ENCODE peak calls at places on chromosomes 12 and 14, in ten cellular contexts. K, M, V, P, W, H, B, F, R and X are unnamed samples.

GRCh38 chr14:39217214-39217879 is 16.4 kb upstream of the MIA2 start:
- DNase-seq in K (no peak), M (no peak), V (no peak), P (no peak), W (no peak), H (no peak), B (no peak), F (no peak), R (no peak), X (no peak)

GRCh38 chr12:49092086-49092815 is 2.4 kb downstream of the DHH start:
- DNase-seq in K (no peak), M (peak; percentile 83), V (peak; percentile 57), P (no peak), W (peak; percentile 46), H (peak; percentile 35), B (no peak), F (no peak), R (no peak), X (no peak)

GRCh38 chr12:120640840-120641833 is 711 bp downstream of the CABP1 start:
- DNase-seq in K (peak; percentile 61), M (peak; percentile 69), V (no peak), P (no peak), W (peak; percentile 76), H (peak; percentile 65), B (no peak), F (peak; percentile 72), R (peak; percentile 43), X (peak; percentile 36)

GRCh38 chr12:95116773-95117172 is 43.4 kb upstream of the NR2C1 start:
- DNase-seq in K (no peak), M (no peak), V (no peak), P (no peak), W (peak; percentile 76), H (no peak), B (no peak), F (no peak), R (no peak), X (no peak)

GRCh38 chr14:71705460-71705859 is 226.8 kb upstream of the RGS6 start:
- DNase-seq in K (no peak), M (no peak), V (no peak), P (no peak), W (no peak), H (no peak), B (no peak), F (no peak), R (peak; percentile 34), X (no peak)

GRCh38 chr14:21647380-21647779 is 6.3 kb upstream of the OR4E2 start:
- DNase-seq in K (no peak), M (no peak), V (no peak), P (no peak), W (no peak), H (no peak), B (no peak), F (no peak), R (no peak), X (no peak)

GRCh38 chr14:61607570-61608244 is 87.6 kb upstream of the HIF1A start:
- DNase-seq in K (no peak), M (no peak), V (no peak), P (no peak), W (no peak), H (no peak), B (no peak), F (no peak), R (no peak), X (no peak)

GRCh38 chr12:9750276-9751203 is 10.2 kb downstream of the CD69 start:
- DNase-seq in K (peak; percentile 50), M (peak; percentile 54), V (peak; percentile 26), P (peak; percentile 28), W (peak; percentile 55), H (peak; percentile 44), B (peak; percentile 13), F (no peak), R (peak; percentile 61), X (no peak)

GRCh38 chr14:20454359-20454644 is 310 bp downstream of the OSGEP start:
- DNase-seq in K (peak; percentile 88), M (no peak), V (no peak), P (peak; percentile 69), W (no peak), H (no peak), B (no peak), F (no peak), R (no peak), X (no peak)

GRCh38 chr12:53478865-53479264 is 20.4 kb downstream of the MAP3K12 start:
- DNase-seq in K (no peak), M (no peak), V (no peak), P (no peak), W (no peak), H (no peak), B (no peak), F (no peak), R (no peak), X (no peak)

GRCh38 chr12:53474819-53475218 is 22.9 kb downstream of the PCBP2 start:
- DNase-seq in K (no peak), M (no peak), V (no peak), P (no peak), W (no peak), H (no peak), B (no peak), F (no peak), R (no peak), X (no peak)

GRCh38 chr12:53479314-53479713 is 19.9 kb downstream of the MAP3K12 start:
- DNase-seq in K (no peak), M (no peak), V (no peak), P (no peak), W (no peak), H (no peak), B (no peak), F (no peak), R (no peak), X (no peak)

GRCh38 chr12:53474077-53474476 is 22.2 kb downstream of the PCBP2 start:
- DNase-seq in K (no peak), M (no peak), V (no peak), P (no peak), W (no peak), H (no peak), B (no peak), F (no peak), R (no peak), X (no peak)

GRCh38 chr12:53476769-53477209 is 22.5 kb downstream of the MAP3K12 start:
- DNase-seq in K (no peak), M (no peak), V (no peak), P (no peak), W (no peak), H (no peak), B (no peak), F (no peak), R (no peak), X (no peak)
- TF ChIP-seq CTCF in K (no peak), M (no peak), V (no peak), P (no peak), W (no peak), H (peak; percentile 43), B (peak; percentile 47), F (no peak), R (peak; percentile 31), X (peak; percentile 17)

GRCh38 chr12:72146495-72146894 is 125.7 kb upstream of the TRHDE start:
- DNase-seq in K (no peak), M (no peak), V (no peak), P (no peak), W (no peak), H (no peak), B (no peak), F (no peak), R (no peak), X (no peak)

GRCh38 chr12:72144553-72144952 is 127.6 kb upstream of the TRHDE start:
- DNase-seq in K (no peak), M (no peak), V (no peak), P (no peak), W (no peak), H (no peak), B (no peak), F (no peak), R (no peak), X (no peak)

GRCh38 chr12:72136792-72137191 is 135.4 kb upstream of the TRHDE start:
- DNase-seq in K (no peak), M (no peak), V (no peak), P (no peak), W (no peak), H (no peak), B (no peak), F (no peak), R (no peak), X (no peak)

GRCh38 chr12:72139411-72139810 is 132.8 kb upstream of the TRHDE start:
- DNase-seq in K (no peak), M (no peak), V (no peak), P (no peak), W (no peak), H (no peak), B (no peak), F (no peak), R (no peak), X (no peak)

GRCh38 chr12:72141381-72141780 is 130.8 kb upstream of the TRHDE start:
- DNase-seq in K (no peak), M (peak; percentile 34), V (no peak), P (no peak), W (no peak), H (no peak), B (no peak), F (no peak), R (no peak), X (no peak)
- TF ChIP-seq CTCF in K (no peak), M (no peak), V (no peak), P (no peak), W (peak; percentile 62), H (peak; percentile 34), B (peak; percentile 41), F (no peak), R (no peak), X (no peak)

GRCh38 chr14:64801800-64802199 is 77.9 kb downstream of the SPTB start:
- DNase-seq in K (no peak), M (peak; percentile 45), V (no peak), P (no peak), W (peak; percentile 50), H (no peak), B (no peak), F (no peak), R (no peak), X (no peak)
- TF ChIP-seq CTCF in K (no peak), M (peak; percentile 27), V (peak; percentile 42), P (peak; percentile 31), W (no peak), H (peak; percentile 54), B (peak; percentile 43), F (no peak), R (peak; percentile 49), X (no peak)

DNA sequence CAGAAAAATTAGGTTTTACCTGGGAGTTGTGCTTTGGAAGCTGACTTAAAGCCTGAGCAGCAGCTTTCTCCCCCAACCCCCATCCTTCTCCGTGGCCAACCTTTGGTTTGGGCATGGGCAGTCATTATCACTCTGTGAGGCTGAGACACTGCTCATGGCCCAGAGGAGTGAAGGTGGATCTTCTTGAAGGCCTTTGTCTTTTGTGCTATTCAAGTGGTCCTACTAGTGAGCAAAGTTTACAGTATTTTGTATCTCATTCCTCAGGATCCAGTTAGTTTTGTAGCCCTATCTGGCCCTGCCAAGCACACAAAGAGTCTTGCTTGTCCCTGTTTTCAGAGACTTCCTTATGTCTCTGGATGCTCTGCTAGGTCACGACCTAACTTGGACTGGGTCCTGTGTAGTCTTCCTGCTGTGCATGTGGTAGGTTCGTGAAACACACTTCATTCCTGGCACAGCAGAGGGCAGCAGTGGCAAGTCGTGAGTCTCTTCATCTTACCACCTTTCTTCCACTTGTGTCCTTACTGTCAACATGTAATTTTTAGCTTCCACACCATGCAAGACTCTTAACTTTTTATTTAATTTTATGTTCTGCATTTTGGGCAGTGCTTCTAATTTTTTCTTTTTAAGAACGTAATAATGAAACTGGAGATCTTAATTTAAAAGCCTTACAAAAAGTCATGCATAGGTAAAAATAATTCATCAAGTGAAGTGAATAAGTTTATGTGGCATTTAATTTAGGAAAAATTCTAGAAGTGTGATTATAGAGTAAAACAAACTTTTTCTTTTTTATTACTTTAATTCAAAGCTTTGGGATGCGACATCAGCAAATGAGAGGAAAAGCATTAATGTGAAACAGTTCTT is 53.7 kb downstream of the APAF1 start:
- DNase-seq in K (peak; percentile 82), M (peak; percentile 53), V (peak; percentile 72), P (peak; percentile 34), W (peak; percentile 49), H (no peak), B (peak; percentile 11), F (peak; percentile 51), R (peak; percentile 72), X (no peak)
- TF ChIP-seq CTCF in K (peak; percentile 47), M (peak; percentile 59), V (peak; percentile 88), P (peak; percentile 33), W (peak; percentile 59), H (no peak), B (peak; percentile 76), F (peak; percentile 26), R (peak; percentile 80), X (peak; percentile 26)